ENCODE peak calls at places on chromosomes 2 and 18, in four cellular contexts. K is mucosa of gallbladder, S is RPMI8226, E is RCC 7860. L is an unnamed sample.

GRCh38 chr2:65120990-65121693 is 8.8 kb downstream of the RAB1A start:
- DNase-seq in E (no peak), K (no peak), S (no peak), L (no peak)

GRCh38 chr2:21668078-21668710 is 544.4 kb downstream of the TDRD15 start:
- DNase-seq in E (no peak), S (no peak), K (no peak), L (no peak)

GRCh38 chr2:109342890-109343289 is 213.9 kb downstream of the SH3RF3 start:
- DNase-seq in E (no peak), S (no peak), K (no peak), L (no peak)

GRCh38 chr2:237540823-237541222 is 25.6 kb upstream of the PRLH start:
- DNase-seq in K (peak), S (peak), E (no peak), L (peak)

GRCh38 chr2:70703900-70704549 is 64.0 kb downstream of the ADD2 start:
- DNase-seq in K (no peak), E (no peak), S (no peak), L (peak)

GRCh38 chr2:15435474-15435873 is 125.7 kb downstream of the NBAS start:
- DNase-seq in S (no peak), K (no peak), E (no peak), L (no peak)

GRCh38 chr18:32888311-32888710 is 115.5 kb upstream of the KLHL14 start:
- DNase-seq in E (no peak), K (no peak), S (no peak), L (no peak)

GRCh38 chr2:24489942-24490673 is 946 bp upstream of the NCOA1 start:
- DNase-seq in K (peak), E (peak), S (no peak), L (no peak)

GRCh38 chr18:45686892-45687611 is 36.9 kb upstream of the SLC14A1 start:
- DNase-seq in E (no peak), S (peak), K (no peak), L (no peak)

GRCh38 chr18:7164610-7165009 is 47.0 kb upstream of the LAMA1 start:
- DNase-seq in E (no peak), K (no peak), S (peak), L (no peak)

GRCh38 chr2:69298261-69298660 is 88.8 kb downstream of the GFPT1 start:
- DNase-seq in K (no peak), E (peak), S (no peak), L (no peak)

GRCh38 chr2:209719034-209719433 is 52.6 kb upstream of the UNC80 start:
- DNase-seq in S (no peak), K (no peak), E (no peak), L (no peak)

GRCh38 chr2:113138428-113139322 is 11.3 kb downstream of the IL1RN start:
- DNase-seq in E (peak), S (peak), K (peak), L (peak)

GRCh38 chr2:111108745-111109271 is 11.9 kb upstream of the BCL2L11 start:
- DNase-seq in E (no peak), K (no peak), S (no peak), L (no peak)

GRCh38 chr2:140696449-140696848 is 1434.4 kb downstream of the LRP1B start:
- DNase-seq in E (no peak), S (no peak), K (no peak), L (no peak)

GRCh38 chr2:192016265-192016664 is 169.4 kb upstream of the CAVIN2 start:
- DNase-seq in K (no peak), E (peak), S (no peak), L (no peak)

GRCh38 chr2:96154506-96155380 is 9.5 kb upstream of the DUSP2 start:
- DNase-seq in S (no peak), K (no peak), E (no peak), L (no peak)

GRCh38 chr2:105039559-105039958 is 1.7 kb downstream of the MRPS9 start:
- DNase-seq in K (no peak), S (no peak), E (no peak), L (no peak)

GRCh38 chr18:35933982-35934381 is 38.5 kb upstream of the RMP24 start:
- DNase-seq in S (no peak), K (no peak), E (peak), L (no peak)

GRCh38 chr2:95027369-95027720 is 1.8 kb downstream of the MAL start:
- DNase-seq in K (no peak), E (no peak), S (no peak), L (no peak)

GRCh38 chr2:229169751-229170150 is 101.3 kb downstream of the PID1 start:
- DNase-seq in S (no peak), E (no peak), K (no peak), L (no peak)

GRCh38 chr18:54444309-54444914 is 86.7 kb downstream of the C18orf54 start:
- DNase-seq in K (peak), S (peak), E (peak), L (peak)

GRCh38 chr18:23204589-23205235 is 69.4 kb downstream of the CABLES1 start:
- DNase-seq in S (no peak), E (no peak), K (no peak), L (no peak)

GRCh38 chr2:150674283-150674682 is 186.8 kb upstream of the RND3 start:
- DNase-seq in E (no peak), S (no peak), K (no peak), L (no peak)

GRCh38 chr2:109435066-109435690 is 178.6 kb downstream of the SEPTIN10 start:
- DNase-seq in K (no peak), E (no peak), S (no peak), L (no peak)

GRCh38 chr18:14914126-14914525 is 166.2 kb downstream of the ANKRD30B start:
- DNase-seq in K (no peak), S (peak), E (peak), L (no peak)

GRCh38 chr18:23951206-23951605 is 63.3 kb upstream of the TTC39C start:
- DNase-seq in E (no peak), S (no peak), K (no peak), L (no peak)